ENCODE peak calls at places on chromosomes 16 and 17, in five cellular contexts. S is stomach; L is RCC 7860; Z is stimulated activated CD4-positive, alpha-beta T cell treated with anti-CD3 and anti-CD28 coated beads, Interleukin-15, amount 100 ng/mL, for 1 hour; X is left ventricle myocardium inferior. Q is an unnamed sample.

GRCh38 chr16:86337138-86337537 is 173.2 kb upstream of the FOXF1 start:
- DNase-seq in L (no peak), X (no peak), S (no peak), Z (no peak), Q (no peak)

GRCh38 chr16:27174798-27175197 is 28.5 kb upstream of the KDM8 start:
- DNase-seq in L (peak), S (no peak), Z (no peak), X (no peak), Q (no peak)

GRCh38 chr17:850828-851759 is 68.9 kb downstream of the MRM3 start:
- DNase-seq in X (peak), S (no peak), L (no peak), Z (no peak), Q (no peak)

GRCh38 chr16:62967606-62968005 is 931.4 kb upstream of the CDH8 start:
- DNase-seq in S (no peak), Z (no peak), X (no peak), L (no peak), Q (no peak)

GRCh38 chr16:14303654-14304394 is 232.7 kb downstream of the MRTFB start:
- DNase-seq in Z (no peak), L (no peak), S (no peak), X (no peak), Q (no peak)

GRCh38 chr17:13671771-13672170 is 70.0 kb upstream of the HS3ST3A1 start:
- DNase-seq in Z (no peak), S (no peak), L (peak), X (no peak), Q (no peak)

GRCh38 chr16:89827383-89828198 is 684 bp upstream of the SPIRE2 start:
- DNase-seq in X (peak), S (peak), L (peak), Z (no peak), Q (no peak)

GRCh38 chr17:31072186-31072585 is 22.6 kb upstream of the NF1 start:
- DNase-seq in X (no peak), Z (no peak), S (no peak), L (no peak), Q (no peak)

GRCh38 chr17:19387921-19388521 is 1.0 kb upstream of the MFAP4 start:
- DNase-seq in Z (no peak), X (no peak), L (no peak), S (no peak), Q (no peak)

GRCh38 chr17:73555199-73555810 is 88.9 kb downstream of the SDK2 start:
- DNase-seq in S (no peak), X (no peak), Z (no peak), L (no peak), Q (no peak)

GRCh38 chr16:88058136-88058535 is 106.9 kb downstream of the BANP start:
- DNase-seq in X (peak), Z (no peak), L (no peak), S (no peak), Q (no peak)

GRCh38 chr16:68644715-68645493 is at the start of gene CDH3:
- DNase-seq in L (no peak), S (peak), Z (no peak), X (no peak), Q (peak)

GRCh38 chr16:56560447-56560846 is 4.4 kb upstream of the MT4 start:
- DNase-seq in L (no peak), Z (no peak), S (no peak), X (no peak), Q (no peak)

GRCh38 chr17:50248255-50248654 is 26.0 kb upstream of the TMEM92 start:
- DNase-seq in X (no peak), L (no peak), S (no peak), Z (no peak), Q (no peak)

GRCh38 chr16:29876578-29877249 is 13.7 kb upstream of the CDIPT start:
- DNase-seq in S (no peak), L (no peak), X (no peak), Z (no peak), Q (no peak)

Q was measured in NCI-H774.